ENCODE peak calls at places on chromosomes 4 and X, in four cellular contexts. Z, V, N and M are unnamed samples.

GRCh38 chr4:3700223-3700622 is 66.0 kb upstream of the ADRA2C start:
- DNase-seq in Z (no peak), N (no peak), V (no peak), M (no peak)

GRCh38 chrX:44343412-44343942 is at the start of gene EFHC2:
- DNase-seq in N (peak; percentile 34), Z (peak; percentile 43), V (peak; percentile 55), M (no peak)

GRCh38 chrX:27186671-27187070 is 276.5 kb downstream of the PPP4R3C start:
- DNase-seq in N (no peak), V (no peak), Z (no peak), M (peak; percentile 51)

GRCh38 chr4:31360786-31361185 is 640.6 kb downstream of the PCDH7 start:
- DNase-seq in Z (no peak), N (no peak), V (no peak), M (no peak)

GRCh38 chr4:95158045-95158444 is 390.7 kb downstream of the UNC5C start:
- DNase-seq in V (no peak), Z (no peak), N (no peak), M (no peak)

GRCh38 chrX:102517331-102517730 is 792 bp upstream of the TMSB15A start:
- DNase-seq in N (no peak), Z (no peak), V (no peak), M (peak; percentile 63)

GRCh38 chr4:94063084-94063483 is 144.6 kb upstream of the SMARCAD1 start:
- DNase-seq in N (no peak), V (no peak), Z (no peak), M (no peak)

GRCh38 chr4:654871-655734 is 19.0 kb downstream of the ATP5ME start:
- DNase-seq in V (peak; percentile 36), N (no peak), Z (no peak), M (no peak)

GRCh38 chr4:166174717-166175510 is 301.9 kb downstream of the TLL1 start:
- DNase-seq in V (no peak), N (no peak), Z (no peak), M (no peak)

GRCh38 chrX:130184857-130185256 is 13.1 kb downstream of the RAB33A start:
- DNase-seq in N (no peak), V (no peak), Z (no peak), M (no peak)

GRCh38 chr4:112651641-112652040 is 14.7 kb downstream of the LARP7 start:
- DNase-seq in N (no peak), V (no peak), Z (no peak), M (peak; percentile 93)

GRCh38 chr4:112650332-112650731 is 13.4 kb downstream of the LARP7 start:
- DNase-seq in N (no peak), V (no peak), Z (no peak), M (no peak)

GRCh38 chr4:112655270-112655669 is 18.3 kb downstream of the LARP7 start:
- DNase-seq in V (no peak), Z (no peak), N (no peak), M (no peak)

GRCh38 chr4:112649055-112649408 is 12.1 kb downstream of the LARP7 start:
- DNase-seq in Z (no peak), V (no peak), N (no peak), M (no peak)

DNA sequence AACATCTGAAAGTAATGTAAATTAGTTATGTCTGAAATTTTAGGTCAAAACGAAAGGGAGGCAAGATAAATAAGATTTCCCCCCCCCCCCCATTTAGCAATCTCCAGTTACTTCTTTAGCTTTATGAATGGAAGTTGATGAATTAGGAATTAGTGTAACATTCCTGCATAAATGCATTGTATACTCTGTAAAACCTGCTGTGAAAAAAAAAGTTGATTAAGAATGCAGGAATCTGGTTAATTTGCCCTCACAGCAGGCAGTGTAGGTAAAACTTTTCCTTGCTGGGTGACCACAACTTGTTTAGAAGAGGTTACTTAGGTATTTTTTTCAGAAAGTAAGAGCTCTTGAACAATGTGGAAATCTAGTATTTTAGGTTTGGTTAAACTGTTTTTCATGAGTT is 15.3 kb downstream of the LARP7 start:
- DNase-seq in V (no peak), N (no peak), Z (no peak), M (peak; percentile 40)
- H3K4me3 ChIP-seq in V (no peak overlapping the region), N (no peak overlapping the region), Z (no peak overlapping the region), M (no peak overlapping the region)

GRCh38 chr4:153543351-153543750 is 77.2 kb downstream of the TMEM131L start:
- DNase-seq in V (no peak), N (no peak), Z (no peak), M (no peak)

GRCh38 chr4:153542835-153543234 is 76.7 kb downstream of the TMEM131L start:
- DNase-seq in N (no peak), V (no peak), Z (no peak), M (no peak)

GRCh38 chr4:153542131-153542530 is 76.0 kb downstream of the TMEM131L start:
- DNase-seq in N (no peak), V (no peak), Z (no peak), M (no peak)

GRCh38 chr4:153539058-153539826 is 73.1 kb downstream of the TMEM131L start:
- DNase-seq in N (no peak), Z (no peak), V (no peak), M (no peak)

DNA sequence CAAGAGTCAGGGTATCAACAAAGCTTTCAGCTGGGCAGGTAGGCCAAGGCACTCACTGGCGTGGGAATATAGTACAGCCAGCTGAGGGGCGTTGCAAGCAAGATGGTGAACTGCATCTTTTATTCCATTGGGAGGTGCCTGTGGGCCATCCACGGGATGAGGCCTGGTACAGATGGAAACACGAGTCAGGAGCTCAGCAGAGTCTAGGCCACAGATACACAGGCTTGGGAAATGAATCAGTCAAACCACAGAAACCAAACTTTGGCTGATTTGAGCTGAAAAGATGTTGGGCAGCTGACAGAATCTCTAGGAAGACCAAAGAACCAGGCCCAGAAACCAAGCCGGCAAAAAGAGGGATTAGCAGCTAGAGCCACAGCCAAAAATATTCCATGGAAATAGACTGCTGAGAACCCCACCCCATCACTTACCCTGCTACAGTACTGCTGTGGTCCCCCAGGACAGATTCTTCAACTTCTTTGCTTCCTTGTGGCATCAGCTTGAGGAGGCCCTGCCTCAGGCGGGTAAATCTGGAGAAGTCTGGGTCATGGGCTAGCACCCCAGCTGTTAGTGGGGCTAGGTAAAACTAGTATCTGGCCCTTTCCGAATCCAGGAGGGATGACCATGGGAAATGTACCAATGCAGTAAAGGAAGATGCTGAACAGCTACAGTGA is 75.4 kb downstream of the TMEM131L start:
- DNase-seq in V (no peak), N (no peak), Z (no peak), M (no peak)
- H3K4me1 ChIP-seq in V (no peaks in the 10 kb centered on the region), N (peaks cover 8% of the 10 kb centered on the region), Z (peaks cover 19% of the 10 kb centered on the region), M (peaks cover 2% of the 10 kb centered on the region)

GRCh38 chrX:36957425-36958328 is 50.5 kb upstream of the FAM47C start:
- DNase-seq in V (peak; percentile 40), Z (no peak), N (peak; percentile 44), M (no peak)
- H3K4me3 ChIP-seq in V (no peak overlapping the region), Z (peak overlapping the region; percentile 27), N (peak overlapping the region; percentile 44), M (no peak overlapping the region)

GRCh38 chr4:38670061-38670894 is 6.3 kb downstream of the KLF3 start:
- DNase-seq in V (no peak), Z (no peak), N (no peak), M (no peak)
- H3K4me1 ChIP-seq in V (peaks cover 73% of the 10 kb centered on the region), Z (peaks cover 68% of the 10 kb centered on the region), N (peaks cover 71% of the 10 kb centered on the region), M (peaks cover 54% of the 10 kb centered on the region)

GRCh38 chr4:155879767-155880166 is 13.7 kb upstream of the ASIC5 start:
- DNase-seq in Z (no peak), V (no peak), N (no peak), M (no peak)

GRCh38 chr4:155878611-155879010 is 12.5 kb upstream of the ASIC5 start:
- DNase-seq in V (no peak), Z (no peak), N (no peak), M (no peak)

GRCh38 chr4:155881555-155881954 is 15.5 kb upstream of the ASIC5 start:
- DNase-seq in Z (no peak), V (no peak), N (no peak), M (no peak)

GRCh38 chr4:155875878-155876277 is 9.8 kb upstream of the ASIC5 start:
- DNase-seq in N (no peak), Z (no peak), V (no peak), M (peak; percentile 41)
- H3K4me3 ChIP-seq in N (no peak overlapping the region), Z (no peak overlapping the region), V (no peak overlapping the region), M (no peak overlapping the region)

GRCh38 chr4:6268650-6269399 is 825 bp upstream of the WFS1 start:
- DNase-seq in V (no peak), Z (no peak), N (no peak), M (no peak)

GRCh38 chr4:6270691-6271121 is 1.1 kb downstream of the WFS1 start:
- DNase-seq in Z (no peak), V (no peak), N (no peak), M (no peak)

GRCh38 chr4:6271206-6271605 is 1.6 kb downstream of the WFS1 start:
- DNase-seq in Z (no peak), V (no peak), N (no peak), M (no peak)

GRCh38 chr4:6269400-6269650 is 325 bp upstream of the WFS1 start:
- DNase-seq in N (no peak), V (no peak), Z (no peak), M (no peak)

GRCh38 chr4:6269651-6270511 is at the start of gene WFS1:
- DNase-seq in N (peak; percentile 99), Z (peak; percentile 99), V (peak; percentile 98), M (peak; percentile 92)
- H3K4me1 ChIP-seq in N (peaks cover 50% of the 10 kb centered on the region), Z (peaks cover 47% of the 10 kb centered on the region), V (peaks cover 6% of the 10 kb centered on the region), M (peaks cover 4% of the 10 kb centered on the region)

DNA sequence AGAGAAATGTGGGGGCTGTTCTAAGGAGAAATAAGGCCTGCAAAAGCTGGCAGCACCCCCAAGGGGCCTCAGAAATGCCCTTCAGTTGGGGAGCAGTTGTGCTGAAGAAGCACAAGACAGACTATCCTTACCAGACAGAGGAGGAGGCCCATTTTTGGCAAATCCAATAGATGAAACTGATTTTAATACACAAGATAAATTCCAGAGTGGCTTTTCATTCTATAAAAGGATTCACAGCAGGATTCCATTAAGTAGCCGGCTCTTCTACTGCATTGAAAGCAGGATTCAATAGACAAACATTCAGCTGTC is 8.1 kb downstream of the SEPTIN6 start:
- DNase-seq in Z (no peak), N (no peak), V (no peak), M (no peak)
- H3K4me3 ChIP-seq in Z (no peak overlapping the region), N (no peak overlapping the region), V (no peak overlapping the region), M (no peak overlapping the region)

GRCh38 chrX:133657455-133657854 is 242.2 kb upstream of the GPC4 start:
- DNase-seq in V (no peak), Z (no peak), N (no peak), M (no peak)

GRCh38 chrX:133654801-133655200 is 239.5 kb upstream of the GPC4 start:
- DNase-seq in N (no peak), Z (no peak), V (no peak), M (no peak)

GRCh38 chrX:133655914-133656265 is 240.6 kb upstream of the GPC4 start:
- DNase-seq in N (no peak), V (no peak), Z (no peak), M (no peak)

GRCh38 chrX:133653363-133653762 is 238.1 kb upstream of the GPC4 start:
- DNase-seq in V (no peak), Z (no peak), N (no peak), M (no peak)

DNA sequence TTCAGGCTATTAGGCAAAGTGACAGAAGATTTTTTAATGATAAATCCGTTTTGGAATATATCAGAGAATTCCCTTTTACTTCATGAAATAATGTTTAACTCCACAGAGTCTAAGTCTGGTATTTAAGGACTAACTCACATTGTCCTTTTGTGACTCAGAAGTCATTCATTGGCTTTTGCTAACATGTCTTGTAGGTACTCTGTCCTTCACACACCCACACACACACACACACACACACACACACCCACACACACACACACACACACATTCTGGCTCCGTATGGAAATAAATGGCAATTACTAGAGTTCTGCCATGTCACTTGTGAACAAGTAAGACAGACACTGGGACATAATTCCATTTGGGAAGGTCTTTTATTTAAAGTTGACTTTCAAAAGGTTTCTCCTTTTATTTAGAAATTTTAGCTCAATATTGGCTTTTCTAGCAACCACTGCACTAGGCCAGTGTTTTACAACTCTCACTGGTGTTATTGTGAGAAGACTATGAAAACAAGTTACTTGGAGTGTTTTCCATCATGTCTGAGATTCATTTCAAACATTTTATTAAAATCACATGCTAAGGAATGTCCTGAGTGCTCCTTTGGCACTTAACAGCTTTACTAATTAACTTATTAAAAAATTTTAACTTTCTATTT is 240.1 kb upstream of the GPC4 start:
- DNase-seq in N (no peak), Z (no peak), V (no peak), M (no peak)
- H3K4me1 ChIP-seq in N (no peaks in the 10 kb centered on the region), Z (no peaks in the 10 kb centered on the region), V (no peaks in the 10 kb centered on the region), M (peaks cover 3% of the 10 kb centered on the region)